ENCODE peak calls at places on chromosome 1, in ten cellular contexts. S, F, E, I, P, X, M, B, C and G are unnamed samples.

GRCh38 chr1:26994772-26995625 is 1.5 kb downstream of the TRNP1 start:
- DNase-seq in S (no peak), F (no peak), E (no peak), I (no peak), P (no peak), X (no peak), M (no peak), B (no peak), C (no peak), G (no peak)

GRCh38 chr1:18560692-18561091 is 70.0 kb upstream of the PAX7 start:
- DNase-seq in S (no peak), F (no peak), E (peak; percentile 9), I (no peak), P (no peak), X (no peak), M (no peak), B (no peak), C (no peak), G (no peak)

GRCh38 chr1:44016081-44016874 is 15.0 kb downstream of the SLC6A9 start:
- DNase-seq in S (no peak), F (no peak), E (no peak), I (no peak), P (no peak), X (no peak), M (no peak), B (no peak), C (no peak), G (no peak)

GRCh38 chr1:113266788-113267187 is 123.5 kb upstream of the MAGI3 start:
- DNase-seq in S (no peak), F (no peak), E (no peak), I (no peak), P (no peak), X (no peak), M (no peak), B (no peak), C (no peak), G (no peak)

GRCh38 chr1:197912739-197913494 is 4.3 kb upstream of the LHX9 start:
- DNase-seq in S (no peak), F (no peak), E (no peak), I (no peak), P (no peak), X (no peak), M (no peak), B (no peak), C (no peak), G (no peak)

GRCh38 chr1:62725255-62725654 is 37.1 kb upstream of the DOCK7 start:
- DNase-seq in S (no peak), F (peak; percentile 19), E (no peak), I (no peak), P (no peak), X (no peak), M (no peak), B (no peak), C (peak; percentile 94), G (no peak)

GRCh38 chr1:221440658-221441057 is 301.2 kb downstream of the DUSP10 start:
- DNase-seq in S (no peak), F (no peak), E (no peak), I (no peak), P (peak; percentile 22), X (no peak), M (no peak), B (no peak), C (no peak), G (no peak)

GRCh38 chr1:224114787-224115175 is 870 bp downstream of the FBXO28 start:
- DNase-seq in S (no peak), F (no peak), E (no peak), I (no peak), P (no peak), X (no peak), M (no peak), B (no peak), C (no peak), G (no peak)

GRCh38 chr1:210250998-210251679 is 18.5 kb downstream of the SERTAD4 start:
- DNase-seq in S (peak; percentile 52), F (no peak), E (peak; percentile 53), I (no peak), P (peak; percentile 15), X (peak; percentile 49), M (no peak), B (peak; percentile 63), C (no peak), G (no peak)

GRCh38 chr1:16171314-16172223 is 15.7 kb upstream of the EPHA2 start:
- DNase-seq in S (no peak), F (no peak), E (no peak), I (no peak), P (no peak), X (no peak), M (no peak), B (no peak), C (no peak), G (no peak)
- H3K27ac ChIP-seq in S (no peak overlapping the region), F (no peak overlapping the region), E (peak overlapping the region; percentile 96), I (peak overlapping the region; percentile 93), P (peak overlapping the region; percentile 95), X (no peak overlapping the region), M (no peak overlapping the region), B (peak overlapping the region; percentile 22), C (no peak overlapping the region), G (no peak overlapping the region)

GRCh38 chr1:8321612-8322011 is 3.7 kb downstream of the SLC45A1 start:
- DNase-seq in S (no peak), F (no peak), E (no peak), I (no peak), P (no peak), X (no peak), M (no peak), B (no peak), C (no peak), G (no peak)

GRCh38 chr1:8314346-8315280 is 3.3 kb upstream of the SLC45A1 start:
- DNase-seq in S (peak; percentile 85), F (peak; percentile 11), E (peak; percentile 80), I (no peak), P (peak; percentile 48), X (peak; percentile 67), M (peak; percentile 84), B (peak; percentile 83), C (peak; percentile 77), G (peak; percentile 71)

GRCh38 chr1:8318436-8318835 is 522 bp downstream of the SLC45A1 start:
- DNase-seq in S (no peak), F (no peak), E (no peak), I (no peak), P (no peak), X (no peak), M (no peak), B (no peak), C (no peak), G (no peak)

GRCh38 chr1:8315573-8316475 is 2.1 kb upstream of the SLC45A1 start:
- DNase-seq in S (no peak), F (no peak), E (peak; percentile 47), I (no peak), P (no peak), X (no peak), M (no peak), B (no peak), C (no peak), G (no peak)

GRCh38 chr1:8317647-8318360 is at the start of gene SLC45A1:
- DNase-seq in S (peak; percentile 80), F (no peak), E (peak; percentile 68), I (no peak), P (peak; percentile 29), X (peak; percentile 87), M (peak; percentile 70), B (peak; percentile 82), C (peak; percentile 57), G (peak; percentile 53)
- TF ChIP-seq POLR2A in S (no peak), F (no peak), E (no peak), I (peak; percentile 36), P (no peak), X (no peak), M (no peak), B (no peak), C (no peak), G (peak; percentile 27)

DNA sequence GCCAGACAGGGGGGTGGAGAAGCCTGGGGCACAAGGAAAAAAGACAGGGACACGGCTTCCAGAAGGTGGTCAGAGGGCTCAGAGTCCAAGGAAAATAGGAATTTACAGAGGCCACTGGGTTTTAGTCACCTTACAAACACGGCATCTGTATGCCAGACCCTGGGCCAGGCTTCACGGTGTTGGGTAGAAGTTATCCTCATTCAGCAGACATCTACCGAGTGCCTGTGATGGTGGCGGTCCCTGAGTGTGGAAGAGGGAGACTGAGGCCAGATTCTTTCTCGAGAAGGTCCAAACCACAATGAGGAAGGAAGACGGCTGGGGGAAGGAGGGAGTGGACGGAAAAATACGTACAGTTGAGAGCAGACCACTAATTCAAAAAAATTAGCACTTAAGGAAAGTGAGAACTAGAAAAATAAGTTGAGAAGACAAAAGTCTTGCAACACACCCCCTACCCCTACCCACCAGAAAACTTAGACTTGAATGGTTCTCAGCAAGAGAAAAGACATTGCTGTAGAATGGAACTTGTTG is 864 bp upstream of the BTG2 start:
- DNase-seq in S (no peak), F (no peak), E (no peak), I (no peak), P (no peak), X (peak; percentile 39), M (no peak), B (no peak), C (no peak), G (no peak)
- H3K4me3 ChIP-seq in S (no peak overlapping the region), F (peak overlapping the region; percentile 83), E (peak overlapping the region; percentile 93), I (peak overlapping the region; percentile 96), P (peak overlapping the region; percentile 49), X (no peak overlapping the region), M (peak overlapping the region; percentile 73), B (peak overlapping the region; percentile 76), C (no peak overlapping the region), G (peak overlapping the region; percentile 98)

DNA sequence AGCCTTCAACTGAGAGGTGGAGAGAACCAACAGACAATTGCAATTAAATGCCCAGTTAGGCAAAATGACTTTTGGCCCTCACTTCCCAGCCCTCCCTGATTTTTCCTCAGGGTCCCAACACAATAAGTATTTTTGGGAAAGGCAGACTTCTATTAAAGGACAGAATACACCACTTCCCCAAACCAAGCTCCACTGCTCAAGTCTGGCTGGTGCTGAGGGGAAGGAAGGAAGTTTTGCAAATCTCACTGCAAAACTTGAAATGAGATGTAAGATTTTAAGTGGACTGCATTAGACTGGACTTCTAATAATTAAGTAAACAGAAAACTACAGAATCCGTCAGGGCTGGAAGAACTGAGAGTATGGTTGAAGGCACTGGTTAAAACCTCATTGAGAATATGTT is 32.2 kb upstream of the CD1D start:
- DNase-seq in S (no peak), F (no peak), E (no peak), I (no peak), P (no peak), X (no peak), M (no peak), B (no peak), C (no peak), G (no peak)
- H3K27ac ChIP-seq in S (peak overlapping the region; percentile 69), F (no peak overlapping the region), E (no peak overlapping the region), I (peak overlapping the region; percentile 54), P (no peak overlapping the region), X (peak overlapping the region; percentile 83), M (peak overlapping the region; percentile 82), B (no peak overlapping the region), C (no peak overlapping the region), G (peak overlapping the region; percentile 84)

DNA sequence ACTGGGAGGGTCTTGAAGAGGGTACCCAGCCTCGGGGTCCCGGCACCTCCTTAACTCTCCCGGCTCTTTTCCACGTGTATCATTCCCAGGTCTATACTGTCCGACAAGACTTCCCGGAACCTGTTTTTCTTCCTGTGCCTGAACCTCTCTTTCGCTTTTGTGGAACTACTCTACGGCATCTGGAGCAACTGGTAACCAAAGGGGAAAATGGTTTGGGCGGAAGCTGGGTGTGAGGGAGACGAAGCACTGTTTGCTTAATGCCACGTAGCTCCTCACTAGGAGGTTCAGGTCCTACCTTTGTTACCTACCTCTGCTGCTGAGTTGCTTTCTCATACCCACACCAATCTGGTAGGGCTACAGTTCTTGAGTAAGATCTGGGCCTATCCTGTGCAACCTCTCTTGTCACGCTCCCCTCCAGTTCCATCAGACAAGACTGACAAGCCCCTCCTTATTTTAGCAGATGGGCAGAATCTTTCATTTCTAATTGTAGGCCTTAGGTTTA is 642 bp downstream of the SLC30A7 start:
- DNase-seq in S (peak; percentile 40), F (peak; percentile 57), E (peak; percentile 27), I (peak; percentile 6), P (peak; percentile 38), X (no peak), M (no peak), B (peak; percentile 43), C (peak; percentile 65), G (no peak)
- TF ChIP-seq POLR2A in S (no peak), F (peak; percentile 82), E (no peak), I (no peak), P (no peak), X (no peak), M (no peak), B (no peak), C (no peak), G (no peak)